ENCODE peak calls at places on chromosomes 12 and 14, in four cellular contexts. J is HL-60, L is GM12891, N is K562. S is an unnamed sample.

GRCh38 chr14:103519043-103519836 is 3.4 kb downstream of the CKB start:
- DNase-seq in J (peak), N (peak), L (no peak), S (no peak)

GRCh38 chr12:1791104-1791927 is 29.0 kb upstream of the LRTM2 start:
- DNase-seq in L (no peak), N (peak), J (peak), S (peak)

GRCh38 chr12:103814436-103814835 is 26.6 kb downstream of the NT5DC3 start:
- DNase-seq in N (no peak), J (no peak), L (no peak), S (no peak)

GRCh38 chr12:20810487-20810886 is at the start of gene SLCO1B3:
- DNase-seq in N (no peak), J (no peak), L (no peak), S (no peak)

GRCh38 chr12:6791931-6792520 is 2.7 kb downstream of the CD4 start:
- DNase-seq in L (no peak), N (no peak), J (peak), S (no peak)

GRCh38 chr14:38197761-38198345 is 9.9 kb upstream of the SSTR1 start:
- DNase-seq in J (no peak), N (no peak), L (no peak), S (no peak)

GRCh38 chr12:48936379-48936979 is 11.2 kb upstream of the FKBP11 start:
- DNase-seq in J (peak), L (peak), N (peak), S (no peak)

GRCh38 chr12:7877421-7877820 is 4.7 kb upstream of the SLC2A14 start:
- DNase-seq in N (no peak), J (no peak), L (no peak), S (no peak)

GRCh38 chr12:104809251-104809650 is 148.8 kb downstream of the SLC41A2 start:
- DNase-seq in N (no peak), L (no peak), J (no peak), S (no peak)

GRCh38 chr14:24465369-24465768 is 22.8 kb upstream of the SDR39U1 start:
- DNase-seq in J (no peak), L (no peak), N (no peak), S (no peak)

GRCh38 chr12:53300187-53300586 is 692 bp downstream of the MYG1 start:
- DNase-seq in N (no peak), L (no peak), J (no peak), S (no peak)

GRCh38 chr12:123532808-123533649 is 490 bp downstream of the RILPL1 start:
- DNase-seq in N (peak), L (peak), J (no peak), S (no peak)

GRCh38 chr14:49641697-49642129 is 6.7 kb upstream of the DNAAF2 start:
- DNase-seq in J (no peak), N (no peak), L (no peak), S (no peak)

GRCh38 chr14:26791117-26791806 is 193.4 kb upstream of the NOVA1 start:
- DNase-seq in J (no peak), N (no peak), L (no peak), S (no peak)

GRCh38 chr14:69711065-69711464 is 55.9 kb upstream of the SRSF5 start:
- DNase-seq in J (no peak), N (no peak), L (no peak), S (no peak)

GRCh38 chr12:47079365-47079893 is at the start of gene PCED1B:
- DNase-seq in L (peak), N (peak), J (peak), S (no peak)

GRCh38 chr14:80167793-80168448 is 43.4 kb downstream of the DIO2 start:
- DNase-seq in L (no peak), J (no peak), N (no peak), S (no peak)

GRCh38 chr14:80164991-80165390 is 46.3 kb downstream of the DIO2 start:
- DNase-seq in J (no peak), L (no peak), N (no peak), S (no peak)
- TF ChIP-seq SPI1 in J (no peak), L (no peak), N (no peak), S (no peak)

GRCh38 chr14:91744068-91744480 is 12.2 kb upstream of the CATSPERB start:
- DNase-seq in J (no peak), N (peak), L (no peak), S (no peak)
- TF ChIP-seq SPI1 in J (no peak), N (no peak), L (no peak), S (no peak)

GRCh38 chr12:68373836-68374314 is 41.7 kb upstream of the MDM1 start:
- DNase-seq in L (no peak), N (no peak), J (peak), S (peak)

GRCh38 chr12:68370667-68371066 is 38.5 kb upstream of the MDM1 start:
- DNase-seq in L (no peak), J (no peak), N (no peak), S (no peak)

GRCh38 chr12:68375701-68376469 is 43.7 kb upstream of the MDM1 start:
- DNase-seq in N (no peak), J (no peak), L (no peak), S (no peak)

GRCh38 chr12:68376901-68377300 is 44.7 kb upstream of the MDM1 start:
- DNase-seq in N (no peak), L (no peak), J (no peak), S (no peak)

DNA sequence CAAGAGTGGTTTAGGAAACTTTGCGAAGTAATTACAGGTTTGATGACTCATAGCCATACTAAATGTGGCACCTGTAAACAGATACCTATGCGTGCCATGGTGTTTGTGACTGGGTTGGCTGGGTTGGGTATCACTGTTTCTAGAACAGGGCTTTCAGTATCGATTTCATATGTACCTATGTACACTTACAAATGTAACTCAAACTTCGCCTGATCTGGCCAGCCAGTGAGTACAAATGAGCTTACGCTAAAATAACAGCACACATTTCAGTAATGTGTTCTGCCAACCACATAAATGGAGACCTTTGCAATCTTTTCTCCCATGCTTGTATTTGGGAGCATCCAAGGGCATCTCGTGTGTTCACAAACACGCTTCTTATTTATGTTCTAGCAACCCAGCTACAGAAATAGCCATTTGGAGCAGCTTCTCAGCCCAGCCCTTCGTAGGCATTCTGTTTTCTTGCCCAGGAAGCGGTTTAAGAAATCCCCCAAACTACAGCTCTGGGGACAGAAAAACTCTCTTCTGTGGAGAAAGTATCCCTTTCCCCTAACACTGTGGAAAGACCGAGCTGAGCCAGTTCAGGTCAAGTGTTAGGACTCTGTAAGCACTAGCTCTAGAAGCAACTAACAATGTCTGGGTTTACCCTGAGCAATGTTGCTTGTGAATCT is 42.3 kb upstream of the MDM1 start:
- DNase-seq in J (no peak), N (no peak), L (peak), S (peak)
- TF ChIP-seq SPI1 in J (no peak), N (no peak), L (no peak), S (no peak)

GRCh38 chr12:85877459-85877858 is 3.4 kb downstream of the NTS start:
- DNase-seq in J (no peak), L (no peak), N (no peak), S (no peak)
- TF ChIP-seq SPI1 in J (no peak), L (no peak), N (no peak), S (no peak)

GRCh38 chr12:19710811-19711793 is 271.8 kb downstream of the AEBP2 start:
- DNase-seq in L (no peak), J (no peak), N (no peak), S (no peak)
- TF ChIP-seq SPI1 in L (no peak), J (no peak), N (no peak), S (no peak)

DNA sequence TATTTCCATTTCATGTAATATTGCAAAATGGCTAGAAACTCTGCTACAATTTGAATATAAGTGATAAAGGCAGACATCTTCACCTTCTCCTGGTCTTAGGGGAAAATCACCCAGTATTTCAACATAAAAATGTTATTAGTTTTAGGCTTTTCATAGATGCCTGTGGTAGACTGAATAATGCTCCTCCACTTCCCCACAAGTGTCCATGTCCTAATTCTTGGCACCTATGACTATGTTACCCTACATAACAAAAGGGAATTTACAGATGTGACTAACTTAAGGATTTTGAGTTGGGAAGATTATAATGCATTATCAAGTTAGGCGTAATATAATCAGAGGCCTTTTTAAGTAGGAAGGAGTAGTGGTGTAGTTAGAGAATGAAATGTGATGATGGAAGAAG is 196.4 kb downstream of the TMTC3 start:
- DNase-seq in L (no peak), N (no peak), J (no peak), S (no peak)
- TF ChIP-seq SPI1 in L (no peak), N (no peak), J (no peak), S (no peak)